ENCODE peak calls at places on chromosome 1, in nine cellular contexts. H is psoas muscle; N is kidney tubule cell; F is ovary; V is HT1080; M is left ventricle myocardium inferior; Z is ELR; K is stimulated activated CD4-positive, alpha-beta T cell treated with anti-CD3 and anti-CD28 coated beads, Interleukin-2, amount 100 ng/mL, for 48 hours; W is M059J. P is an unnamed sample.

GRCh38 chr1:44717196-44717595 is 13.8 kb downstream of the RNU5D-1 start:
- DNase-seq in H (no peak), N (peak), F (no peak), V (no peak), M (no peak), Z (no peak), K (no peak), W (no peak), P (no peak)

GRCh38 chr1:106233511-106233910 is 823.0 kb upstream of the PRMT6 start:
- DNase-seq in H (no peak), N (no peak), F (no peak), V (no peak), M (no peak), Z (no peak), K (no peak), W (no peak), P (no peak)

GRCh38 chr1:232943679-232944252 is 6.6 kb upstream of the NTPCR start:
- DNase-seq in H (no peak), N (no peak), F (no peak), V (no peak), M (no peak), Z (no peak), K (peak), W (no peak), P (no peak)

GRCh38 chr1:159867322-159868064 is 5.0 kb upstream of the VSIG8 start:
- DNase-seq in H (no peak), N (peak), F (peak), V (no peak), M (no peak), Z (no peak), K (no peak), W (no peak), P (no peak)

GRCh38 chr1:21914880-21915640 is 22.1 kb downstream of the HSPG2 start:
- DNase-seq in H (peak), N (peak), F (no peak), V (no peak), M (peak), Z (no peak), K (no peak), W (no peak), P (no peak)

GRCh38 chr1:118151312-118151937 is 33.6 kb downstream of the SPAG17 start:
- DNase-seq in H (no peak), N (peak), F (peak), V (peak), M (no peak), Z (peak), K (peak), W (peak), P (peak)

GRCh38 chr1:16163882-16164820 is 8.3 kb upstream of the EPHA2 start:
- DNase-seq in H (no peak), N (peak), F (no peak), V (peak), M (no peak), Z (peak), K (no peak), W (peak), P (peak)

GRCh38 chr1:116508984-116509980 is 61.5 kb downstream of the CD58 start:
- DNase-seq in H (no peak), N (peak), F (no peak), V (peak), M (no peak), Z (peak), K (peak), W (peak), P (peak)

GRCh38 chr1:237170149-237170548 is 128.2 kb downstream of the RYR2 start:
- DNase-seq in H (no peak), N (no peak), F (no peak), V (no peak), M (no peak), Z (no peak), K (no peak), W (no peak), P (no peak)

GRCh38 chr1:58979085-58979484 is 195.2 kb upstream of the JUN start:
- DNase-seq in H (no peak), N (no peak), F (no peak), V (peak), M (no peak), Z (no peak), K (no peak), W (no peak), P (no peak)

GRCh38 chr1:56362994-56363770 is 216.2 kb downstream of the PLPP3 start:
- DNase-seq in H (no peak), N (no peak), F (no peak), V (peak), M (no peak), Z (no peak), K (no peak), W (no peak), P (no peak)

GRCh38 chr1:61853545-61853944 is 111.3 kb downstream of the PATJ start:
- DNase-seq in H (no peak), N (no peak), F (no peak), V (peak), M (no peak), Z (peak), K (no peak), W (peak), P (peak)

GRCh38 chr1:26391450-26391849 is 18.9 kb upstream of the ZNF683 start:
- DNase-seq in H (no peak), N (peak), F (no peak), V (peak), M (no peak), Z (peak), K (no peak), W (peak), P (peak)

GRCh38 chr1:167166703-167167100 is 54.0 kb upstream of the POU2F1 start:
- DNase-seq in H (no peak), N (no peak), F (no peak), V (no peak), M (no peak), Z (no peak), K (no peak), W (no peak), P (no peak)

GRCh38 chr1:222048030-222048632 is 306.2 kb upstream of the DUSP10 start:
- DNase-seq in H (no peak), N (peak), F (no peak), V (peak), M (no peak), Z (peak), K (no peak), W (peak), P (peak)

P was measured in GM03348.